ENCODE peak calls at places on chromosomes 7 and 10, in ten cellular contexts. H is SJSA1; K is H1; X is right lobe of liver; R is substantia nigra; T is lower lobe of right lung; B is left ventricle myocardium inferior; D is cardiac muscle cell; U is CD4-positive, alpha-beta memory T cell; Q is brain microvascular endothelial cell. J is an unnamed sample.

GRCh38 chr10:129417882-129418281 is 49.2 kb upstream of the MGMT start:
- DNase-seq in H (no peak), K (no peak), X (no peak), R (no peak), T (no peak), B (no peak), D (peak; percentile 1), U (no peak), Q (no peak), J (no peak)

GRCh38 chr7:80890839-80891544 is 27.9 kb downstream of the SEMA3C start:
- DNase-seq in H (no peak), K (no peak), X (no peak), R (no peak), T (no peak), B (no peak), D (no peak), U (no peak), Q (no peak), J (no peak)

GRCh38 chr10:132651511-132652029 is 114.0 kb downstream of the INPP5A start:
- DNase-seq in H (no peak), K (no peak), X (no peak), R (no peak), T (peak; percentile 30), B (no peak), D (no peak), U (no peak), Q (no peak), J (no peak)

GRCh38 chr7:150325110-150325611 is 1.8 kb upstream of the ACTR3C start:
- DNase-seq in H (no peak), K (no peak), X (peak; percentile 54), R (no peak), T (peak; percentile 77), B (no peak), D (peak; percentile 95), U (no peak), Q (no peak), J (no peak)

GRCh38 chr10:18000601-18001000 is 48.9 kb downstream of the SLC39A12 start:
- DNase-seq in H (no peak), K (no peak), X (no peak), R (no peak), T (no peak), B (no peak), D (no peak), U (no peak), Q (no peak), J (no peak)

GRCh38 chr10:95214369-95214768 is 20.3 kb downstream of the ACSM6 start:
- DNase-seq in H (no peak), K (no peak), X (no peak), R (no peak), T (no peak), B (no peak), D (no peak), U (no peak), Q (no peak), J (no peak)

GRCh38 chr7:48307041-48307714 is 135.9 kb downstream of the ABCA13 start:
- DNase-seq in H (no peak), K (no peak), X (no peak), R (no peak), T (no peak), B (no peak), D (no peak), U (no peak), Q (no peak), J (no peak)

GRCh38 chr10:58424176-58424575 is 39.0 kb downstream of the TFAM start:
- DNase-seq in H (no peak), K (no peak), X (no peak), R (no peak), T (no peak), B (no peak), D (peak; percentile 49), U (no peak), Q (peak; percentile 49), J (no peak)

GRCh38 chr10:103803941-103804340 is 51.4 kb downstream of the SH3PXD2A start:
- DNase-seq in H (no peak), K (no peak), X (no peak), R (no peak), T (no peak), B (no peak), D (no peak), U (peak; percentile 66), Q (no peak), J (no peak)

GRCh38 chr7:157618823-157619606 is 282.2 kb downstream of the DNAJB6 start:
- DNase-seq in H (no peak), K (no peak), X (no peak), R (no peak), T (no peak), B (no peak), D (no peak), U (no peak), Q (no peak), J (no peak)

GRCh38 chr10:20276127-20276979 is 460.1 kb downstream of the PLXDC2 start:
- DNase-seq in H (no peak), K (no peak), X (no peak), R (no peak), T (no peak), B (no peak), D (no peak), U (no peak), Q (no peak), J (peak; percentile 84)

GRCh38 chr10:90751107-90751997 is 106.5 kb downstream of the HTR7 start:
- DNase-seq in H (no peak), K (no peak), X (no peak), R (no peak), T (no peak), B (no peak), D (peak; percentile 61), U (peak; percentile 45), Q (peak; percentile 14), J (peak; percentile 65)

GRCh38 chr10:47152861-47153349 is 147.1 kb upstream of the GDF10 start:
- DNase-seq in H (no peak), K (no peak), X (no peak), R (no peak), T (no peak), B (no peak), D (peak; percentile 36), U (no peak), Q (no peak), J (no peak)

GRCh38 chr7:149831730-149832219 is 6.4 kb upstream of the ZNF862 start:
- DNase-seq in H (no peak), K (no peak), X (no peak), R (no peak), T (peak; percentile 32), B (no peak), D (no peak), U (no peak), Q (no peak), J (no peak)

GRCh38 chr7:70029993-70030392 is 431.7 kb downstream of the AUTS2 start:
- DNase-seq in H (no peak), K (no peak), X (no peak), R (no peak), T (no peak), B (no peak), D (no peak), U (no peak), Q (no peak), J (no peak)

GRCh38 chr7:70035509-70035908 is 437.2 kb downstream of the AUTS2 start:
- DNase-seq in H (no peak), K (no peak), X (no peak), R (no peak), T (no peak), B (no peak), D (peak; percentile 39), U (no peak), Q (no peak), J (no peak)

GRCh38 chr7:70035955-70036354 is 437.7 kb downstream of the AUTS2 start:
- DNase-seq in H (no peak), K (no peak), X (no peak), R (no peak), T (no peak), B (no peak), D (no peak), U (no peak), Q (no peak), J (no peak)

GRCh38 chr7:70030745-70031144 is 432.5 kb downstream of the AUTS2 start:
- DNase-seq in H (no peak), K (no peak), X (no peak), R (no peak), T (no peak), B (no peak), D (no peak), U (no peak), Q (no peak), J (no peak)

GRCh38 chr7:70032673-70033072 is 434.4 kb downstream of the AUTS2 start:
- DNase-seq in H (no peak), K (no peak), X (no peak), R (no peak), T (no peak), B (no peak), D (no peak), U (no peak), Q (no peak), J (no peak)
- H3K27ac ChIP-seq in H (no peak overlapping the region), K (no peak overlapping the region), X (no peak overlapping the region), R (no peak overlapping the region), T (no peak overlapping the region), B (no peak overlapping the region), D (no peak overlapping the region), U (no peak overlapping the region), Q (no peak overlapping the region), J (no peak overlapping the region)

DNA sequence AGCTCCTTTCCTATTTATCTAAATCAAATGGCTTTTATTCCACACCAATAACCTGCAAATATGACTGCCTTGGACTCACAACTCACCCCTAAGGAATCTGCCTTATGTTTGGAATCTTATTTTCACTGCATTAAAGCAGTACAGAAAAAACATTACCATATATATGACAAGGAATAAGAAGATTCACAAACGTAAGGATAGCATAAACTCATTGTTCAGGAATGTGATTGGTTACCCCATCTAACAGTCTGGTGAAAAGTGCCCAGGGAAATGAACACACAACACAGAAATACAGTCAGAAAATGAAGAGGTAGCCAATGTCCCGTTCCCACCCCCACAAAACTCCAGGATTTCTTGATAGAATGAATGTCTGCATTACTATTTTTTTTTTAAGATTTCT is 2.0 kb downstream of the PPP3CB start:
- DNase-seq in H (no peak), K (no peak), X (no peak), R (no peak), T (no peak), B (no peak), D (peak; percentile 41), U (no peak), Q (peak; percentile 60), J (no peak)
- H3K27ac ChIP-seq in H (peak overlapping the region; percentile 14), K (no peak overlapping the region), X (no peak overlapping the region), R (no peak overlapping the region), T (no peak overlapping the region), B (no peak overlapping the region), D (no peak overlapping the region), U (no peak overlapping the region), Q (peak overlapping the region; percentile 93), J (no peak overlapping the region)

DNA sequence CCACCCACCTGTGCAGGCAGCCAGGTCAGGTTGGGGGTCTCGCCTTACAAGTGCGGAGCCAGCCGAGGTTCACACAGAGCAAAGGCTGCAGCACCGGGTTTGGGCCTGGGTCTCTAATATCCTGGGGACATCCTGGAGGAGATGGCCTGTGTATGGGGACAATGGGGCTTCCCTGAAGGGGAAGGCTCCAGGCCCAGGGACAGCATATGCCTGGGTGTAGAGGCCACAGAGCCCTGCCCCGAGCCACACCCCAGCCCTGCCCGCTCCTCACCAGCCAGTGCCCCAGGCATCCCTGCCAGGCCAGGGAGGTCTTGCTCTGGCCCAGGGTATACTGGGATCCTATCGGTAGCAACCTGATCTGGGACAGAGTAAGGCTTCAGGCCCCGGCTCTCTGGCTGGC is 9.1 kb downstream of the TTYH3 start:
- DNase-seq in H (no peak), K (no peak), X (no peak), R (no peak), T (no peak), B (no peak), D (no peak), U (no peak), Q (no peak), J (no peak)
- H3K27ac ChIP-seq in H (peak overlapping the region; percentile 52), K (peak overlapping the region; percentile 47), X (peak overlapping the region; percentile 83), R (peak overlapping the region; percentile 64), T (peak overlapping the region; percentile 78), B (peak overlapping the region; percentile 81), D (peak overlapping the region; percentile 79), U (no peak overlapping the region), Q (peak overlapping the region; percentile 76), J (peak overlapping the region; percentile 82)

GRCh38 chr7:620052-620451 is 100.4 kb upstream of the PDGFA start:
- DNase-seq in H (no peak), K (no peak), X (no peak), R (no peak), T (no peak), B (no peak), D (peak; percentile 85), U (no peak), Q (peak; percentile 68), J (no peak)
- H3K27ac ChIP-seq in H (no peak overlapping the region), K (no peak overlapping the region), X (no peak overlapping the region), R (no peak overlapping the region), T (no peak overlapping the region), B (no peak overlapping the region), D (no peak overlapping the region), U (no peak overlapping the region), Q (no peak overlapping the region), J (no peak overlapping the region)